ENCODE peak calls at places on chromosomes 16 and 17, in ten cellular contexts. U is tibial nerve; B is astrocyte; V is left lung; I is endodermal cell; E is BE2C; W is cardiac muscle cell; Z is effector memory CD4-positive, alpha-beta T cell; C is keratinocyte; A is mesendoderm. N is an unnamed sample. For H3K36me3, the result is how much of the 10 kb centered on the place peaks cover.

GRCh38 chr16:21301168-21301894 is 23.2 kb upstream of the CRYM start:
- DNase-seq in U (peak), B (peak), V (peak), I (peak), E (peak), W (peak), Z (no peak), C (peak), A (peak), N (peak)

GRCh38 chr16:56626685-56627084 is 1.1 kb downstream of the MT1E start:
- DNase-seq in U (no peak), B (no peak), V (no peak), I (no peak), E (no peak), W (no peak), Z (no peak), C (no peak), A (no peak), N (no peak)

GRCh38 chr16:87169509-87169985 is 147.6 kb downstream of the C16orf95 start:
- DNase-seq in U (no peak), B (no peak), V (no peak), I (no peak), E (no peak), W (no peak), Z (no peak), C (no peak), A (no peak), N (no peak)

GRCh38 chr17:31533546-31534155 is 142.2 kb downstream of the RAB11FIP4 start:
- DNase-seq in U (no peak), B (peak), V (no peak), I (peak), E (peak), W (peak), Z (no peak), C (peak), A (peak), N (peak)

GRCh38 chr16:12317121-12317810 is 340.7 kb downstream of the SNX29 start:
- DNase-seq in U (no peak), B (no peak), V (no peak), I (no peak), E (no peak), W (no peak), Z (no peak), C (no peak), A (no peak), N (no peak)

GRCh38 chr17:82592751-82593589 is 55.3 kb downstream of the WDR45B start:
- DNase-seq in U (no peak), B (peak), V (peak), I (peak), E (peak), W (peak), Z (peak), C (peak), A (peak), N (no peak)

GRCh38 chr17:65220732-65221131 is 83.6 kb downstream of the RGS9 start:
- DNase-seq in U (no peak), B (peak), V (no peak), I (peak), E (no peak), W (no peak), Z (no peak), C (no peak), A (peak), N (no peak)

GRCh38 chr17:15457723-15458094 is 9.7 kb downstream of the CDRT4 start:
- DNase-seq in U (peak), B (no peak), V (no peak), I (no peak), E (no peak), W (no peak), Z (no peak), C (no peak), A (no peak), N (no peak)

GRCh38 chr16:57757883-57758282 is 22.3 kb downstream of the KATNB1 start:
- DNase-seq in U (no peak), B (no peak), V (peak), I (no peak), E (no peak), W (no peak), Z (no peak), C (no peak), A (no peak), N (no peak)

GRCh38 chr17:55155867-55156560 is 108.7 kb upstream of the HLF start:
- DNase-seq in U (no peak), B (no peak), V (no peak), I (no peak), E (no peak), W (no peak), Z (no peak), C (no peak), A (no peak), N (no peak)

GRCh38 chr17:45143767-45144198 is 4.5 kb upstream of the HEXIM1 start:
- DNase-seq in U (peak), B (peak), V (peak), I (peak), E (no peak), W (peak), Z (no peak), C (no peak), A (peak), N (no peak)

GRCh38 chr17:60134396-60135159 is 15.2 kb upstream of the CA4 start:
- DNase-seq in U (no peak), B (peak), V (no peak), I (peak), E (peak), W (peak), Z (no peak), C (no peak), A (no peak), N (no peak)

GRCh38 chr16:53805113-53805512 is 101.2 kb downstream of the FTO start:
- DNase-seq in U (no peak), B (peak), V (no peak), I (no peak), E (no peak), W (no peak), Z (no peak), C (no peak), A (no peak), N (no peak)

GRCh38 chr17:42748906-42749798 is 4.3 kb upstream of the EZH1 start:
- DNase-seq in U (peak), B (no peak), V (no peak), I (no peak), E (no peak), W (no peak), Z (no peak), C (no peak), A (no peak), N (no peak)

GRCh38 chr16:10868089-10868488 is 8.9 kb upstream of the CIITA start:
- DNase-seq in U (no peak), B (no peak), V (no peak), I (no peak), E (no peak), W (no peak), Z (no peak), C (no peak), A (no peak), N (no peak)

GRCh38 chr16:10867199-10867598 is 9.8 kb upstream of the CIITA start:
- DNase-seq in U (no peak), B (no peak), V (no peak), I (no peak), E (no peak), W (no peak), Z (no peak), C (no peak), A (no peak), N (no peak)

GRCh38 chr16:10870808-10871156 is 6.2 kb upstream of the CIITA start:
- DNase-seq in U (no peak), B (no peak), V (no peak), I (no peak), E (no peak), W (no peak), Z (no peak), C (no peak), A (no peak), N (no peak)

GRCh38 chr16:10870137-10870776 is 6.7 kb upstream of the CIITA start:
- DNase-seq in U (no peak), B (no peak), V (no peak), I (no peak), E (no peak), W (no peak), Z (no peak), C (no peak), A (no peak), N (no peak)

DNA sequence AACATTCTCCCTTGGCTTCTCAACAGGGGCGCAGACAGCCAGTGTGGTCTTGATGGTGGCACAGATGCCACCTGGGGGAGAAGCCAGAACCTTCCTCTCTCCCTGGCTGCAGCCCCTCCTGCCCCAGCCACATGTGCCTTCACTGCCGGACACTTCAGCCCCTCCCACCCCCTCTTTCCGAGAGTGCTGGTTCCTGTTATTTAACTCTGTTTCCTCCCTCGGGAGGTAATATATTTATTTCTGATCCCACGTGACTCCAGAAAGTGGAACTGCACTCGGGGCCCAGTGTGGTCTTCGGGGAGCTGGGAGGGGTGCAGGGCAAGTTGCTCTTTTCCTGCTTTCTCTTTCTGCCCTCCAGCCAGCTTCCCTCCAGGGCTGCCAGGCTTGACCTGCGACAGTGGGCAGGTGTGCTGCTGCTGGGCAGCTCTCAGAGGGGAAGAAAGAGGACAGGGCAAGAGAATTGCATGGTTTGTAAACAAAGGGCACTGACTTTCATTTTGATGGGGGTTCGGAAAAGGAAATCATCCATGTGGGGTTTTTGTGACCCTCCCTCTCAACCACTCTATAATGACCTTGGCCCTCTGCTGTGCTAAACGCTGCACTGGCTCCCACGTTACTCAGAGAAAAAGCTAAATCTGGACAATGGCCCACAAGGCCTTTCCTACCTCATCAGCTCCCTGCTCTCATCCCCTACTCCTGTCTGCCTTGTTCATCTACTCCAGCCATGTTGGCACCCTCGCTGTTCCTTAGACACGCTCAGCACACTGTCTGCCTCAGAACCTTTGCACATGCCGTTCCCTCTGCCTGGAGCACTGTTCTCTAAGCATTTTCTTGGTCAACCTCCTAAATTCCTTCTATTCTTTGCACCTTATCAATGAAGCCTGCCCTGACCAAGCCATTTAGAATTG is 8.2 kb upstream of the CIITA start:
- DNase-seq in U (no peak), B (no peak), V (peak), I (no peak), E (no peak), W (no peak), Z (no peak), C (no peak), A (no peak), N (no peak)
- H3K4me3 ChIP-seq in U (no peak), B (no peak), V (peak), I (no peak), E (no peak), W (no peak), Z (no peak), C (no peak), A (no peak), N (no peak)

GRCh38 chr16:88720396-88720970 is 14.2 kb downstream of the CTU2 start:
- DNase-seq in U (no peak), B (no peak), V (no peak), I (no peak), E (no peak), W (no peak), Z (no peak), C (no peak), A (no peak), N (no peak)

GRCh38 chr16:88722784-88723506 is 16.6 kb downstream of the CTU2 start:
- DNase-seq in U (no peak), B (no peak), V (no peak), I (peak), E (no peak), W (no peak), Z (no peak), C (no peak), A (no peak), N (no peak)

GRCh38 chr16:88719933-88720296 is 13.6 kb downstream of the CTU2 start:
- DNase-seq in U (no peak), B (no peak), V (no peak), I (no peak), E (no peak), W (no peak), Z (no peak), C (no peak), A (no peak), N (no peak)

GRCh38 chr16:88721815-88722755 is 15.8 kb downstream of the CTU2 start:
- DNase-seq in U (no peak), B (no peak), V (no peak), I (no peak), E (no peak), W (no peak), Z (no peak), C (no peak), A (no peak), N (no peak)

DNA sequence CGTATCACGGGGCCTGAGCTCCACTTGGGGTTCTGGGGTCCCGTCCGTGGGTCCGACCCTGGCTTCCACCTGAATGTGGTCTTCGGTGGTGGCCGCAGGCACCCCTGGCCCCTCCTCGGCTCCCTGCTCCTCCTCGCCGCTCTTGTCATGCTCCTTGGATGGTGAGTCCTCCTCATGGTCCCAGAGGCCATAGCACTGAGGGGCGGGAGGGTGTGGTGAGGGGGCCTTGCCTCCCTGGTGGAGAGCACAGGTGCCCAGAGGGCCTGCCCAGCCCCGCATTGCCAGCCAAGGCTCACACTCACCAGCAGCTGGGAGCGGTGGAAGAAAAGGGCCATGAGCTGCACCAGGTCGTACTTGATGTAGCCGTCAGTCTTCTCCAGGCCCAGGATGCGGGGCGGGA is 14.9 kb downstream of the CTU2 start:
- DNase-seq in U (no peak), B (no peak), V (no peak), I (no peak), E (no peak), W (no peak), Z (no peak), C (no peak), A (no peak), N (no peak)
- H3K36me3 ChIP-seq in U (under half), B (under half), V (half or more), I (under half), E (under half), W (under half), Z (half or more), C (half or more), A (under half), N (under half)

GRCh38 chr17:78341559-78342437 is 18.1 kb downstream of the SOCS3 start:
- DNase-seq in U (peak), B (peak), V (peak), I (peak), E (peak), W (peak), Z (no peak), C (no peak), A (peak), N (no peak)
- H3K4me3 ChIP-seq in U (peak), B (peak), V (peak), I (no peak), E (peak), W (peak), Z (peak), C (peak), A (no peak), N (peak)

GRCh38 chr16:23398987-23399805 is 53.8 kb downstream of the COG7 start:
- DNase-seq in U (no peak), B (no peak), V (no peak), I (peak), E (no peak), W (no peak), Z (no peak), C (no peak), A (peak), N (no peak)

GRCh38 chr16:23400387-23400930 is 52.5 kb downstream of the COG7 start:
- DNase-seq in U (no peak), B (no peak), V (no peak), I (no peak), E (no peak), W (no peak), Z (no peak), C (no peak), A (no peak), N (no peak)

GRCh38 chr16:23403547-23403946 is 49.4 kb downstream of the COG7 start:
- DNase-seq in U (no peak), B (no peak), V (no peak), I (no peak), E (no peak), W (no peak), Z (no peak), C (no peak), A (no peak), N (no peak)

GRCh38 chr16:23401142-23401541 is 51.8 kb downstream of the COG7 start:
- DNase-seq in U (no peak), B (no peak), V (no peak), I (no peak), E (no peak), W (no peak), Z (no peak), C (no peak), A (no peak), N (no peak)

GRCh38 chr16:23402100-23402499 is 50.9 kb downstream of the COG7 start:
- DNase-seq in U (no peak), B (no peak), V (no peak), I (no peak), E (no peak), W (no peak), Z (no peak), C (no peak), A (no peak), N (no peak)
- H3K36me3 ChIP-seq in U (under half), B (under half), V (half or more), I (half or more), E (under half), W (under half), Z (half or more), C (under half), A (under half), N (under half)

GRCh38 chr17:81364278-81365147 is 30.7 kb upstream of the BAHCC1 start:
- DNase-seq in U (no peak), B (no peak), V (no peak), I (peak), E (no peak), W (no peak), Z (no peak), C (no peak), A (no peak), N (no peak)
- H3K4me3 ChIP-seq in U (no peak), B (no peak), V (no peak), I (no peak), E (no peak), W (no peak), Z (no peak), C (peak), A (no peak), N (no peak)

N was measured in kidney epithelial cell.